ENCODE peak calls at places on chromosome 12, in six cellular contexts. One of them, this sample, is unnamed.

GRCh38 chr12:131067993-131068942 is 114.6 kb downstream of the ADGRD1 start:
- DNase-seq in CD4-positive, alpha-beta T cell: no peak
- DNase-seq in PC-9: no peak
- DNase-seq in brain microvascular endothelial cell: no peak
- DNase-seq in endothelial cell: no peak
- DNase-seq in breast epithelium: no peak
- DNase-seq in this sample: no peak

GRCh38 chr12:68890701-68891113 is 42.3 kb downstream of the CPM start:
- DNase-seq in CD4-positive, alpha-beta T cell: no peak
- DNase-seq in breast epithelium: no peak
- DNase-seq in PC-9: no peak
- DNase-seq in endothelial cell: no peak
- DNase-seq in brain microvascular endothelial cell: no peak
- DNase-seq in this sample: no peak

GRCh38 chr12:57619434-57620244 is 8.4 kb downstream of the ARHGEF25 start:
- DNase-seq in brain microvascular endothelial cell: no peak
- DNase-seq in CD4-positive, alpha-beta T cell: no peak
- DNase-seq in breast epithelium: no peak
- DNase-seq in endothelial cell: peak
- DNase-seq in PC-9: no peak
- DNase-seq in this sample: peak

GRCh38 chr12:1662761-1663439 is 28.0 kb upstream of the ADIPOR2 start:
- DNase-seq in CD4-positive, alpha-beta T cell: no peak
- DNase-seq in PC-9: peak
- DNase-seq in endothelial cell: peak
- DNase-seq in breast epithelium: peak
- DNase-seq in brain microvascular endothelial cell: no peak
- DNase-seq in this sample: peak

GRCh38 chr12:93634416-93634815 is 42.8 kb upstream of the CRADD start:
- DNase-seq in breast epithelium: no peak
- DNase-seq in endothelial cell: no peak
- DNase-seq in CD4-positive, alpha-beta T cell: no peak
- DNase-seq in brain microvascular endothelial cell: no peak
- DNase-seq in PC-9: no peak
- DNase-seq in this sample: no peak

GRCh38 chr12:119319638-119320037 is 14.9 kb upstream of the CCDC60 start:
- DNase-seq in CD4-positive, alpha-beta T cell: no peak
- DNase-seq in brain microvascular endothelial cell: no peak
- DNase-seq in endothelial cell: no peak
- DNase-seq in breast epithelium: no peak
- DNase-seq in PC-9: no peak
- DNase-seq in this sample: no peak

GRCh38 chr12:116882742-116883141 is 1.5 kb upstream of the HRK start:
- DNase-seq in PC-9: no peak
- DNase-seq in CD4-positive, alpha-beta T cell: no peak
- DNase-seq in endothelial cell: no peak
- DNase-seq in brain microvascular endothelial cell: peak
- DNase-seq in breast epithelium: no peak
- DNase-seq in this sample: peak

GRCh38 chr12:32493282-32493681 is 93.9 kb downstream of the FGD4 start:
- DNase-seq in CD4-positive, alpha-beta T cell: no peak
- DNase-seq in breast epithelium: no peak
- DNase-seq in PC-9: no peak
- DNase-seq in endothelial cell: no peak
- DNase-seq in brain microvascular endothelial cell: no peak
- DNase-seq in this sample: no peak

GRCh38 chr12:72491399-72491798 is 219.2 kb downstream of the TRHDE start:
- DNase-seq in brain microvascular endothelial cell: no peak
- DNase-seq in endothelial cell: no peak
- DNase-seq in CD4-positive, alpha-beta T cell: no peak
- DNase-seq in PC-9: no peak
- DNase-seq in breast epithelium: no peak
- DNase-seq in this sample: no peak

GRCh38 chr12:76685246-76685678 is 78.7 kb upstream of the ZDHHC17 start:
- DNase-seq in brain microvascular endothelial cell: peak
- DNase-seq in PC-9: no peak
- DNase-seq in endothelial cell: peak
- DNase-seq in CD4-positive, alpha-beta T cell: no peak
- DNase-seq in breast epithelium: no peak
- DNase-seq in this sample: no peak

GRCh38 chr12:7935773-7936581 is at the start of gene SLC2A3:
- DNase-seq in endothelial cell: peak
- DNase-seq in breast epithelium: peak
- DNase-seq in brain microvascular endothelial cell: peak
- DNase-seq in PC-9: peak
- DNase-seq in CD4-positive, alpha-beta T cell: peak
- DNase-seq in this sample: peak

GRCh38 chr12:47271800-47272230 is 192.1 kb upstream of the AMIGO2 start:
- DNase-seq in breast epithelium: no peak
- DNase-seq in PC-9: no peak
- DNase-seq in CD4-positive, alpha-beta T cell: no peak
- DNase-seq in brain microvascular endothelial cell: no peak
- DNase-seq in endothelial cell: no peak
- DNase-seq in this sample: no peak

GRCh38 chr12:106123551-106123991 is 15.2 kb downstream of the NUAK1 start:
- DNase-seq in PC-9: no peak
- DNase-seq in endothelial cell: no peak
- DNase-seq in CD4-positive, alpha-beta T cell: no peak
- DNase-seq in brain microvascular endothelial cell: no peak
- DNase-seq in breast epithelium: no peak
- DNase-seq in this sample: no peak

GRCh38 chr12:44286336-44286735 is 450.5 kb downstream of the TMEM117 start:
- DNase-seq in CD4-positive, alpha-beta T cell: no peak
- DNase-seq in PC-9: no peak
- DNase-seq in endothelial cell: no peak
- DNase-seq in brain microvascular endothelial cell: no peak
- DNase-seq in breast epithelium: no peak
- DNase-seq in this sample: no peak

GRCh38 chr12:3295648-3296408 is 195.2 kb upstream of the PRMT8 start:
- DNase-seq in breast epithelium: no peak
- DNase-seq in PC-9: no peak
- DNase-seq in CD4-positive, alpha-beta T cell: no peak
- DNase-seq in brain microvascular endothelial cell: no peak
- DNase-seq in endothelial cell: no peak
- DNase-seq in this sample: no peak

GRCh38 chr12:120538281-120539156 is 4.4 kb downstream of the RNF10 start:
- DNase-seq in PC-9: peak
- DNase-seq in breast epithelium: peak
- DNase-seq in CD4-positive, alpha-beta T cell: no peak
- DNase-seq in endothelial cell: no peak
- DNase-seq in brain microvascular endothelial cell: peak
- DNase-seq in this sample: no peak

GRCh38 chr12:96099986-96100385 is 64.6 kb upstream of the LTA4H start:
- DNase-seq in breast epithelium: no peak
- DNase-seq in brain microvascular endothelial cell: no peak
- DNase-seq in CD4-positive, alpha-beta T cell: no peak
- DNase-seq in endothelial cell: peak
- DNase-seq in PC-9: no peak
- DNase-seq in this sample: no peak
- TF ChIP-seq CTCF in breast epithelium: no peak
- TF ChIP-seq CTCF in brain microvascular endothelial cell: no peak
- TF ChIP-seq CTCF in CD4-positive, alpha-beta T cell: no peak
- TF ChIP-seq CTCF in endothelial cell: no peak
- TF ChIP-seq CTCF in PC-9: no peak
- TF ChIP-seq CTCF in this sample: no peak

GRCh38 chr12:111334393-111334915 is 34.4 kb downstream of the PHETA1 start:
- DNase-seq in endothelial cell: no peak
- DNase-seq in CD4-positive, alpha-beta T cell: no peak
- DNase-seq in PC-9: no peak
- DNase-seq in breast epithelium: no peak
- DNase-seq in brain microvascular endothelial cell: no peak
- DNase-seq in this sample: no peak

GRCh38 chr12:111328138-111328537 is 40.8 kb downstream of the PHETA1 start:
- DNase-seq in breast epithelium: no peak
- DNase-seq in PC-9: no peak
- DNase-seq in CD4-positive, alpha-beta T cell: no peak
- DNase-seq in brain microvascular endothelial cell: no peak
- DNase-seq in endothelial cell: no peak
- DNase-seq in this sample: no peak

GRCh38 chr12:111335811-111336210 is 33.1 kb downstream of the PHETA1 start:
- DNase-seq in breast epithelium: no peak
- DNase-seq in endothelial cell: no peak
- DNase-seq in CD4-positive, alpha-beta T cell: no peak
- DNase-seq in brain microvascular endothelial cell: no peak
- DNase-seq in PC-9: no peak
- DNase-seq in this sample: no peak

GRCh38 chr12:111327474-111327873 is 41.4 kb downstream of the PHETA1 start:
- DNase-seq in breast epithelium: no peak
- DNase-seq in CD4-positive, alpha-beta T cell: no peak
- DNase-seq in endothelial cell: no peak
- DNase-seq in PC-9: no peak
- DNase-seq in brain microvascular endothelial cell: no peak
- DNase-seq in this sample: no peak

DNA sequence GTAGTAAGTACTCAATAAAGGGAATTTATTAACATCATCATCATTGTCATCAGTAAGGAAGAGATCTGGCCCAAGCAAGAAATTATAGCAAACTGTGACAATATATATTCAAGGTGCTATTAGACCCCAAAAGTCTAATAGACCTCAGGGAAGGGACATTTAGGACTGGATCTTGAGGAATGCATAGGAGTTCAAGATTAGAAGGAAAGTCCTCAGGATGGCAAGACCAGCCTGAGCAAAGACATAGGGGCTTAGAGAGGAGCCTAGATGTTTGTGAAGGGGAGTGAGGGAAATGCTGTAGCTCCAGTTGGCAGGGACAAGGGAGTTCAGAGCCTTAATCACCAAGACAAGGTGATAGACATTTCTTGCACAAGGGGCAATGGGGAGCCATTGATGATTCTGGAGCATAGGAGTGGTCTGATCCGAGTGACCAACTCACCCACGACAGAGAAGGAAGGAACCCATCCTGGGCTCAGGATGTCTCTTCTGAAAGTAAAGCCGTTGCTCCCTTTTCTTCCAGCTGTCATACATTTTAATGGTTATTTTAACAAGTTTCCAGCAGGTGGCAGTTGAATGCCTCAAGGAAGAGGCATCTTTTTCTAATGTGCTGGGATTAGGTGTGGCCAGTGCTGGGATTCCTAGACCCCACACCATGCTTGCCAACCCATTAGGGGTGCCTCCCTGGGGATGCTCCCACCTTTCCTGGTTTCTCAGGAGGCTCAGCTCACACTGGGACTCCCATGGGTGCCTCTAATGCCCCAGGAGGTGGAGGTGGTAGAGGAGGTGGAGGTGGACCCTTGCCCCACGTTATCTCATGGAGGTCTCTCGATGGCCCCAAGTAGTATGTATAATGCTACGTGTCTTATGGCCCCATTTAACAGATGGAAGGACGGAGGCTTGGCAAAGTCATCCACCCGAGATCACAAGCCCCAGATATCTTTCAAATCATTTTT is 37.8 kb downstream of the PHETA1 start:
- DNase-seq in endothelial cell: no peak
- DNase-seq in breast epithelium: no peak
- DNase-seq in brain microvascular endothelial cell: peak
- DNase-seq in CD4-positive, alpha-beta T cell: no peak
- DNase-seq in PC-9: no peak
- DNase-seq in this sample: peak
- TF ChIP-seq CTCF in endothelial cell: peak
- TF ChIP-seq CTCF in breast epithelium: no peak
- TF ChIP-seq CTCF in brain microvascular endothelial cell: peak
- TF ChIP-seq CTCF in CD4-positive, alpha-beta T cell: peak
- TF ChIP-seq CTCF in PC-9: peak
- TF ChIP-seq CTCF in this sample: peak

GRCh38 chr12:6369916-6370575 is 5.3 kb downstream of the SCNN1A start:
- DNase-seq in breast epithelium: no peak
- DNase-seq in CD4-positive, alpha-beta T cell: no peak
- DNase-seq in PC-9: no peak
- DNase-seq in brain microvascular endothelial cell: no peak
- DNase-seq in endothelial cell: no peak
- DNase-seq in this sample: no peak

GRCh38 chr12:6370576-6370935 is 4.8 kb downstream of the SCNN1A start:
- DNase-seq in breast epithelium: no peak
- DNase-seq in endothelial cell: no peak
- DNase-seq in brain microvascular endothelial cell: no peak
- DNase-seq in PC-9: no peak
- DNase-seq in CD4-positive, alpha-beta T cell: no peak
- DNase-seq in this sample: no peak

GRCh38 chr12:6368906-6369525 is 6.3 kb downstream of the SCNN1A start:
- DNase-seq in PC-9: no peak
- DNase-seq in breast epithelium: no peak
- DNase-seq in CD4-positive, alpha-beta T cell: no peak
- DNase-seq in endothelial cell: no peak
- DNase-seq in brain microvascular endothelial cell: no peak
- DNase-seq in this sample: no peak

GRCh38 chr12:6367969-6368892 is 7.1 kb downstream of the SCNN1A start:
- DNase-seq in brain microvascular endothelial cell: no peak
- DNase-seq in PC-9: no peak
- DNase-seq in CD4-positive, alpha-beta T cell: no peak
- DNase-seq in endothelial cell: no peak
- DNase-seq in breast epithelium: no peak
- DNase-seq in this sample: no peak

GRCh38 chr12:6367065-6367968 is 8.0 kb downstream of the SCNN1A start:
- DNase-seq in brain microvascular endothelial cell: no peak
- DNase-seq in endothelial cell: no peak
- DNase-seq in PC-9: no peak
- DNase-seq in breast epithelium: no peak
- DNase-seq in CD4-positive, alpha-beta T cell: peak
- DNase-seq in this sample: peak
- TF ChIP-seq CTCF in brain microvascular endothelial cell: peak
- TF ChIP-seq CTCF in endothelial cell: no peak
- TF ChIP-seq CTCF in PC-9: no peak
- TF ChIP-seq CTCF in breast epithelium: peak
- TF ChIP-seq CTCF in CD4-positive, alpha-beta T cell: peak
- TF ChIP-seq CTCF in this sample: peak

GRCh38 chr12:4766445-4766844 is 46.2 kb downstream of the GALNT8 start:
- DNase-seq in breast epithelium: no peak
- DNase-seq in endothelial cell: no peak
- DNase-seq in CD4-positive, alpha-beta T cell: no peak
- DNase-seq in brain microvascular endothelial cell: no peak
- DNase-seq in PC-9: no peak
- DNase-seq in this sample: no peak

GRCh38 chr12:4767181-4767580 is 47.0 kb downstream of the GALNT8 start:
- DNase-seq in CD4-positive, alpha-beta T cell: no peak
- DNase-seq in PC-9: no peak
- DNase-seq in brain microvascular endothelial cell: no peak
- DNase-seq in endothelial cell: no peak
- DNase-seq in breast epithelium: no peak
- DNase-seq in this sample: no peak

GRCh38 chr12:4762773-4763172 is 42.6 kb downstream of the GALNT8 start:
- DNase-seq in breast epithelium: no peak
- DNase-seq in brain microvascular endothelial cell: no peak
- DNase-seq in endothelial cell: no peak
- DNase-seq in CD4-positive, alpha-beta T cell: no peak
- DNase-seq in PC-9: no peak
- DNase-seq in this sample: no peak

GRCh38 chr12:4769073-4769472 is 48.9 kb downstream of the GALNT8 start:
- DNase-seq in CD4-positive, alpha-beta T cell: no peak
- DNase-seq in PC-9: no peak
- DNase-seq in breast epithelium: no peak
- DNase-seq in endothelial cell: no peak
- DNase-seq in brain microvascular endothelial cell: no peak
- DNase-seq in this sample: no peak

DNA sequence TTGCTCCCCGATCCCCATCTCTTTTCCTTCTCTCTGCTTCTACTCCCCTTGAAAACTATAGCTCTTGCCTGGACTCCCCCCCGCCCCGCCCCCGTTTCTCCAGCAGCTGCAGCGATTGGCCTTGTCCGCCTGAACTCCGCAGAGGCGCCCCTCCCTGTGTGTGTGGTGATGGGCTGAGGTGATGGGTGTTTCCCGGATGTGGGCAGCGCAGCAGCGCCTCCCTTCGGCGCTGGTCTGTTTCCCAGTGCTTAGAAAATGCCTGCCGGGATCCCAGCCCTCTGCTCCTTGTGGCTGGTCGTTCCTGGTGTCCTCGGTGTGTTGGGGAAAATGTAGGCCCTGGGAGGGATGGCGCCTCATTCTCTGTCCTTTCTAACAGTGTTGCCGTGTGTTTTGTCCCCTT is 43.3 kb downstream of the GALNT8 start:
- DNase-seq in brain microvascular endothelial cell: no peak
- DNase-seq in CD4-positive, alpha-beta T cell: no peak
- DNase-seq in endothelial cell: peak
- DNase-seq in breast epithelium: peak
- DNase-seq in PC-9: no peak
- DNase-seq in this sample: no peak
- TF ChIP-seq CTCF in brain microvascular endothelial cell: peak
- TF ChIP-seq CTCF in CD4-positive, alpha-beta T cell: no peak
- TF ChIP-seq CTCF in endothelial cell: no peak
- TF ChIP-seq CTCF in breast epithelium: no peak
- TF ChIP-seq CTCF in PC-9: no peak
- TF ChIP-seq CTCF in this sample: no peak

This sample was measured in GM10248.